ENCODE peak calls at places on chromosome 15, in six cellular contexts. One of them, this sample, is unnamed.

GRCh38 chr15:89333959-89334509 is 590 bp downstream of the POLG start:
- DNase-seq in fibroblast of mammary gland: no peak
- DNase-seq in Calu3: no peak
- DNase-seq in lower leg skin: no peak
- DNase-seq in neural crest cell: no peak
- DNase-seq in breast epithelium: no peak
- DNase-seq in this sample: no peak

GRCh38 chr15:83285979-83286553 is 1.6 kb upstream of the BNC1 start:
- DNase-seq in neural crest cell: no peak
- DNase-seq in lower leg skin: no peak
- DNase-seq in breast epithelium: no peak
- DNase-seq in Calu3: no peak
- DNase-seq in fibroblast of mammary gland: peak
- DNase-seq in this sample: no peak

GRCh38 chr15:44595246-44595645 is 58.3 kb downstream of the EIF3J start:
- DNase-seq in Calu3: no peak
- DNase-seq in breast epithelium: no peak
- DNase-seq in lower leg skin: no peak
- DNase-seq in fibroblast of mammary gland: no peak
- DNase-seq in neural crest cell: no peak
- DNase-seq in this sample: no peak

GRCh38 chr15:57460208-57460816 is 84.0 kb downstream of the CGNL1 start:
- DNase-seq in lower leg skin: no peak
- DNase-seq in fibroblast of mammary gland: no peak
- DNase-seq in neural crest cell: no peak
- DNase-seq in breast epithelium: no peak
- DNase-seq in Calu3: no peak
- DNase-seq in this sample: no peak

GRCh38 chr15:55132672-55133071 is 64.1 kb downstream of the RSL24D1 start:
- DNase-seq in Calu3: no peak
- DNase-seq in neural crest cell: no peak
- DNase-seq in fibroblast of mammary gland: no peak
- DNase-seq in breast epithelium: no peak
- DNase-seq in lower leg skin: no peak
- DNase-seq in this sample: no peak

GRCh38 chr15:101188517-101189340 is 63.1 kb downstream of the CHSY1 start:
- DNase-seq in neural crest cell: no peak
- DNase-seq in lower leg skin: no peak
- DNase-seq in breast epithelium: no peak
- DNase-seq in Calu3: no peak
- DNase-seq in fibroblast of mammary gland: peak
- DNase-seq in this sample: no peak

GRCh38 chr15:92277776-92278175 is 115.9 kb upstream of the ST8SIA2 start:
- DNase-seq in fibroblast of mammary gland: peak
- DNase-seq in Calu3: peak
- DNase-seq in neural crest cell: no peak
- DNase-seq in breast epithelium: no peak
- DNase-seq in lower leg skin: no peak
- DNase-seq in this sample: no peak

GRCh38 chr15:33955945-33956344 is 12.4 kb upstream of the CHRM5 start:
- DNase-seq in breast epithelium: no peak
- DNase-seq in neural crest cell: no peak
- DNase-seq in fibroblast of mammary gland: no peak
- DNase-seq in Calu3: no peak
- DNase-seq in lower leg skin: no peak
- DNase-seq in this sample: no peak

GRCh38 chr15:71261934-71262333 is 146.7 kb downstream of the THSD4 start:
- DNase-seq in lower leg skin: no peak
- DNase-seq in Calu3: no peak
- DNase-seq in fibroblast of mammary gland: no peak
- DNase-seq in neural crest cell: no peak
- DNase-seq in breast epithelium: no peak
- DNase-seq in this sample: no peak

GRCh38 chr15:66766282-66767228 is 64.5 kb downstream of the SMAD6 start:
- DNase-seq in neural crest cell: no peak
- DNase-seq in Calu3: no peak
- DNase-seq in fibroblast of mammary gland: peak
- DNase-seq in lower leg skin: no peak
- DNase-seq in breast epithelium: no peak
- DNase-seq in this sample: no peak
- TF ChIP-seq CTCF in neural crest cell: no peak
- TF ChIP-seq CTCF in Calu3: no peak
- TF ChIP-seq CTCF in fibroblast of mammary gland: no peak
- TF ChIP-seq CTCF in lower leg skin: no peak
- TF ChIP-seq CTCF in breast epithelium: no peak
- TF ChIP-seq CTCF in this sample: no peak

GRCh38 chr15:60134609-60135008 is 130.5 kb downstream of the FOXB1 start:
- DNase-seq in neural crest cell: no peak
- DNase-seq in fibroblast of mammary gland: no peak
- DNase-seq in Calu3: peak
- DNase-seq in breast epithelium: no peak
- DNase-seq in lower leg skin: no peak
- DNase-seq in this sample: no peak
- TF ChIP-seq CTCF in neural crest cell: no peak
- TF ChIP-seq CTCF in fibroblast of mammary gland: peak
- TF ChIP-seq CTCF in Calu3: peak
- TF ChIP-seq CTCF in breast epithelium: no peak
- TF ChIP-seq CTCF in lower leg skin: no peak
- TF ChIP-seq CTCF in this sample: no peak

DNA sequence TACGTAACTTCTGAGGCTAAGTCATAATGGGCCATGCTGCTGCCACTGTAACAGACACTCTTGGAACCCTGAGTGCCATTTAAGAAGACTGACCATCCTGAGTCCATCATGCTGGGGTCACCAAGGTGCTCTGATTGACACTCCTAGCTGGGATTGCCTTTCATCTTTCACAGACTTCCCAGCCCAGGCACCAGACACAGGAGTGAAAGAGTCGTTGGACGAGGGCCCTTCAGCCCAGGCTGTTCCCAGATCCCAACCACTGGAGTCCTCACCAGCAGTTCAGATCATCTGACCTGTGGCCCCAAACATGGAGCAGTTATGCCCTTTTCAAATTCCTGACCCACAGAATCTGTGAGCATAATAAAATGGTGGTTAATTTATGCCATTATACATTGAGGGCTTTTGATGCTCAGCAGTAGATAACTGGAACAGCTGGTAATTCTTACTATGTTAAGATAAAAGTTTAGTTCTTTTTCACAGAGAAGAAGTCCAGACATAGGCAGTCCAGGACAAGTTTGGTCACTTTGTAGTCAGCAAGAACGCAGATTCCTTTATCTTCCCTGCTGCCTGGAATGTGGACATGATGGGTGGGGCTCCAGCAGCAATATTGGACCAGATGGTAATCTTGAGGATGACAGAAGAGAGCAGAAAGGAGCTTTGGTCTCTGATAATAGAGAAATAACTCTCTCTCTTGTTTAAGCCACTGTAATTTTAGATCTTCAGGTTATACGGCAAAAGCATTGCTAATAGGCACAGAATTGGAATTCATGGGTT is 7.3 kb upstream of the EHD4 start:
- DNase-seq in fibroblast of mammary gland: no peak
- DNase-seq in lower leg skin: peak
- DNase-seq in neural crest cell: no peak
- DNase-seq in Calu3: no peak
- DNase-seq in breast epithelium: no peak
- DNase-seq in this sample: no peak
- TF ChIP-seq CTCF in fibroblast of mammary gland: no peak
- TF ChIP-seq CTCF in lower leg skin: no peak
- TF ChIP-seq CTCF in neural crest cell: no peak
- TF ChIP-seq CTCF in Calu3: no peak
- TF ChIP-seq CTCF in breast epithelium: no peak
- TF ChIP-seq CTCF in this sample: no peak

GRCh38 chr15:77584201-77584600 is 48.5 kb downstream of the LINGO1 start:
- DNase-seq in fibroblast of mammary gland: no peak
- DNase-seq in neural crest cell: no peak
- DNase-seq in Calu3: peak
- DNase-seq in breast epithelium: no peak
- DNase-seq in lower leg skin: no peak
- DNase-seq in this sample: no peak
- TF ChIP-seq CTCF in fibroblast of mammary gland: peak
- TF ChIP-seq CTCF in neural crest cell: peak
- TF ChIP-seq CTCF in Calu3: peak
- TF ChIP-seq CTCF in breast epithelium: no peak
- TF ChIP-seq CTCF in lower leg skin: no peak
- TF ChIP-seq CTCF in this sample: no peak

DNA sequence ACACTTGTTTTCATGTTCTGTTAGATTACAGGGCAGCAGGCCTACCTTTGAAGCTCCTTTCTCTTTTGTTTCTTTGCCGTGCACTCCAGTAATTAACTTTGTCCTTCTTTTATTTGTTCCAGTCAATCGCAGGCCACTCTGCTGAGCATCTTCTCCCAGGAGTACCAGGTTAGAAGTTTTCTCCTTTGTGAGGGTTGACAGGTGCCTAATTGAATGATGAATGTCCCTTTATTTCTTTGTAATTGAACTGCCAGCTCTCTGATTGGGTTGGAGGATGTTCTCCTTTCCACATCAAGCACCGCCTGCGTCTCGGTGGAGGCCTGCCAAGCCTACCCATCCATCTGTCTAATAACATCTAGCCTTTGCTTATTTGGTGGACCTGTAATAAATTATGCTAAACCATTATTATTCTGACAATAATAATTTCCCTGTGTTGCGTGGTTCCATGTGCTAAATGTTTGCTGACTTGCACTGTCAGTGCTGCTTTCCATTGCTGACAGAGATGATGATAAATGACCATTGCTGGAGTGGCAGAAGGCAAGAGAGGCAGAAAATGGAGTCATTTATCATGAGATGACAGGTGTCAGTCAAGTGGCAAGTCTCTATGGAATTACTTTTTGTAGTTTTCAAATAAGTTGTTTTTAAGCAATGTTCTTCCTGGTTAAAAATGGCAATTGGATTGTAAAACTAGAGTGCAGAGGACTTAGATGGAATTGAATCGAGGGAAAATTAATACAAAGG is 64.9 kb downstream of the CDIN1 start:
- DNase-seq in lower leg skin: no peak
- DNase-seq in fibroblast of mammary gland: no peak
- DNase-seq in neural crest cell: no peak
- DNase-seq in Calu3: no peak
- DNase-seq in breast epithelium: no peak
- DNase-seq in this sample: no peak
- TF ChIP-seq CTCF in lower leg skin: no peak
- TF ChIP-seq CTCF in fibroblast of mammary gland: no peak
- TF ChIP-seq CTCF in neural crest cell: no peak
- TF ChIP-seq CTCF in Calu3: no peak
- TF ChIP-seq CTCF in breast epithelium: no peak
- TF ChIP-seq CTCF in this sample: no peak

DNA sequence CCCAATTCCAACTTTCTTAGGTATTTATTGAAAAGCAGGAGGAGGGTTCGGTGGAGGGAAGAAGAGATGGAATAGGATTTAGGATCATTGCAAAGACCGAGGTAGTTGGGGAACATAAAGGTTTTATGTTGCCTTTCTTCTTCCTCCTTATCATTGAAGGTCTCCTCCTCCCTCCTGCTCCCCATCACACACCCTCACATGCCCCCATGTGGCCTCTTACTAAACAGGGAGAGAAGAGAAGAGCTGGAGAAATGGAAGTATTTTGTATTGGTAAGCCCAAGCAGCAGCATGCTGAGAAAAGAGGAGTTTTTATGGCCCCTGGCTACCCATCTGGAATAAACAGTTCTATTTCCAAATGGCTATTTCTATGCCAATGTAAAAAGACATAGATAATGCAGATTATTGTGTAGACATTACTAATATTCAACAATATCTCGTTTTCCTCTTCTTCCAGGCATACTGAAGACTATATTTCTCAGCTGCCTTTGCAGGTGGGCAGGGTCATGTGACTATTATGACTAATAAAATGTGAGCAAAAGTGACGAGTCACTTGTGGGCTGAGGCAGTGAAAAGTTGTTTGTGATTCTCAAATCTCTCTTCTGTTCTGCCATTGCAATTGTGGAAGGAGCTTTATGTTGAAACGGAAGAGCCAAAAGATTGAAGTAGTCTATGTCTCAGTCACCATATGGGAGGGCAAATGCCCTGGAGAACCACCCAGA is 5.2 kb upstream of the GPR176 start:
- DNase-seq in Calu3: no peak
- DNase-seq in lower leg skin: no peak
- DNase-seq in breast epithelium: no peak
- DNase-seq in fibroblast of mammary gland: peak
- DNase-seq in neural crest cell: no peak
- DNase-seq in this sample: no peak
- TF ChIP-seq CTCF in Calu3: no peak
- TF ChIP-seq CTCF in lower leg skin: no peak
- TF ChIP-seq CTCF in breast epithelium: no peak
- TF ChIP-seq CTCF in fibroblast of mammary gland: no peak
- TF ChIP-seq CTCF in neural crest cell: no peak
- TF ChIP-seq CTCF in this sample: no peak

GRCh38 chr15:51163843-51164242 is 69.1 kb upstream of the TNFAIP8L3 start:
- DNase-seq in lower leg skin: no peak
- DNase-seq in Calu3: no peak
- DNase-seq in fibroblast of mammary gland: no peak
- DNase-seq in neural crest cell: no peak
- DNase-seq in breast epithelium: no peak
- DNase-seq in this sample: no peak
- TF ChIP-seq CTCF in lower leg skin: no peak
- TF ChIP-seq CTCF in Calu3: no peak
- TF ChIP-seq CTCF in fibroblast of mammary gland: no peak
- TF ChIP-seq CTCF in neural crest cell: no peak
- TF ChIP-seq CTCF in breast epithelium: no peak
- TF ChIP-seq CTCF in this sample: no peak

GRCh38 chr15:78540135-78540954 is at the start of gene PSMA4:
- DNase-seq in lower leg skin: peak
- DNase-seq in breast epithelium: peak
- DNase-seq in Calu3: peak
- DNase-seq in neural crest cell: peak
- DNase-seq in fibroblast of mammary gland: peak
- DNase-seq in this sample: peak
- TF ChIP-seq CTCF in lower leg skin: no peak
- TF ChIP-seq CTCF in breast epithelium: no peak
- TF ChIP-seq CTCF in Calu3: no peak
- TF ChIP-seq CTCF in neural crest cell: peak
- TF ChIP-seq CTCF in fibroblast of mammary gland: no peak
- TF ChIP-seq CTCF in this sample: no peak

GRCh38 chr15:49826640-49827281 is 205.9 kb downstream of the DTWD1 start:
- DNase-seq in Calu3: no peak
- DNase-seq in breast epithelium: no peak
- DNase-seq in lower leg skin: no peak
- DNase-seq in neural crest cell: no peak
- DNase-seq in fibroblast of mammary gland: no peak
- DNase-seq in this sample: no peak
- TF ChIP-seq CTCF in Calu3: no peak
- TF ChIP-seq CTCF in breast epithelium: no peak
- TF ChIP-seq CTCF in lower leg skin: no peak
- TF ChIP-seq CTCF in neural crest cell: no peak
- TF ChIP-seq CTCF in fibroblast of mammary gland: no peak
- TF ChIP-seq CTCF in this sample: no peak

GRCh38 chr15:52076889-52077781 is 35.4 kb downstream of the BCL2L10 start:
- DNase-seq in breast epithelium: no peak
- DNase-seq in fibroblast of mammary gland: peak
- DNase-seq in lower leg skin: no peak
- DNase-seq in neural crest cell: no peak
- DNase-seq in Calu3: no peak
- DNase-seq in this sample: no peak
- TF ChIP-seq CTCF in breast epithelium: no peak
- TF ChIP-seq CTCF in fibroblast of mammary gland: peak
- TF ChIP-seq CTCF in lower leg skin: no peak
- TF ChIP-seq CTCF in neural crest cell: no peak
- TF ChIP-seq CTCF in Calu3: no peak
- TF ChIP-seq CTCF in this sample: no peak